ENCODE peak calls at places on chromosomes 6 and 20, in six cellular contexts. N, F, C, M, P and R are unnamed samples.

GRCh38 chr6:27687154-27688013 is 214.5 kb upstream of the ZNF184 start:
- DNase-seq in C (no peak), F (peak; percentile 76), M (peak; percentile 72), P (peak; percentile 62), N (peak; percentile 34), R (peak; percentile 86)

GRCh38 chr6:26183581-26184408 is 96.6 kb downstream of the HFE start:
- DNase-seq in F (peak; percentile 85), N (peak; percentile 63), P (peak; percentile 92), M (peak; percentile 95), C (peak; percentile 69), R (no peak)

GRCh38 chr20:64220420-64220819 is 35.1 kb upstream of the PCMTD2 start:
- DNase-seq in F (no peak), P (no peak), M (no peak), C (no peak), N (no peak), R (no peak)

GRCh38 chr6:163720005-163720404 is 305.5 kb downstream of the QKI start:
- DNase-seq in N (no peak), F (no peak), C (no peak), M (no peak), P (no peak), R (no peak)

GRCh38 chr6:37779902-37780628 is 39.5 kb upstream of the ZFAND3 start:
- DNase-seq in P (no peak), M (no peak), N (no peak), C (no peak), F (no peak), R (no peak)

GRCh38 chr6:101178748-101179147 is 214.8 kb upstream of the GRIK2 start:
- DNase-seq in C (no peak), M (no peak), F (no peak), P (no peak), N (no peak), R (no peak)

GRCh38 chr20:16222859-16223411 is 350.3 kb downstream of the KIF16B start:
- DNase-seq in M (no peak), F (peak; percentile 23), N (no peak), P (no peak), C (no peak), R (no peak)

GRCh38 chr20:24446811-24447210 is 22.6 kb upstream of the SYNDIG1 start:
- DNase-seq in C (no peak), P (no peak), M (no peak), F (no peak), N (no peak), R (no peak)

GRCh38 chr6:16477367-16478149 is 239.2 kb downstream of the GMPR start:
- DNase-seq in M (no peak), F (no peak), P (no peak), C (no peak), N (peak; percentile 87), R (no peak)

GRCh38 chr20:15113374-15113773 is 776.0 kb upstream of the FLRT3 start:
- DNase-seq in P (no peak), N (no peak), M (no peak), F (no peak), C (no peak), R (no peak)

GRCh38 chr6:14117158-14118090 is at the start of gene CD83:
- DNase-seq in M (peak; percentile 32), N (peak; percentile 34), P (peak; percentile 45), F (peak; percentile 73), C (no peak), R (no peak)

GRCh38 chr20:8642247-8642646 is 426.6 kb upstream of the PLCB4 start:
- DNase-seq in M (no peak), N (no peak), F (peak; percentile 1), C (no peak), P (no peak), R (no peak)

GRCh38 chr20:17944854-17945474 is 23.6 kb downstream of the SNX5 start:
- DNase-seq in F (no peak), C (no peak), P (no peak), N (no peak), M (no peak), R (no peak)

GRCh38 chr6:147005499-147005898 is 198.7 kb upstream of the STXBP5 start:
- DNase-seq in M (no peak), P (no peak), F (no peak), C (no peak), N (no peak), R (no peak)

GRCh38 chr6:111813247-111814162 is 59.7 kb downstream of the FYN start:
- DNase-seq in N (no peak), C (no peak), M (no peak), P (peak; percentile 74), F (peak; percentile 32), R (no peak)

DNA sequence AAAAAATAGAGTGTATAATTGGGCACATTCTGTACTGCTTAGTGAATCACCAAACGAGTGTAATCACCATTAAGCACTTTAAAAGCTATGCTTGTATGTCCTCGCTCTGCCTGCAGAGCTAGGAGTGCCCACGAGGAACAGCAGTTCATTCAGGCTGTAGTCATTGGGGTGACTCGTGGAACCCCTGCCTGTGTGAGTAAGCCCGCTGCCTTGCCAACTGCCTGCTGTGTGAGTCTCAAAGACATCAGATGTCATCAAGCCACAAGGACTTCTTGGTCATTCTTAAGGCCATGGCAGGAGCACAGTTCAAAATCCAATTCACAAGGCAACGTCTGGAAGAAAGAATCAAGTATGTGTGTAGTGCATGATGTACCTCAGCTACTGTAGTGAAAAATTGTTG is 60.4 kb downstream of the FOXO3 start:
- DNase-seq in N (no peak), F (peak; percentile 81), P (peak; percentile 90), M (peak; percentile 82), C (no peak), R (no peak)
- TF ChIP-seq CTCF in N (no peak), F (peak; percentile 23), P (peak; percentile 25), M (peak; percentile 9), C (no peak), R (no peak)

GRCh38 chr6:12718025-12718424 is 1.5 kb downstream of the PHACTR1 start:
- DNase-seq in C (no peak), P (peak; percentile 0), F (peak; percentile 12), M (no peak), N (no peak), R (no peak)
- TF ChIP-seq CTCF in C (no peak), P (no peak), F (no peak), M (no peak), N (no peak), R (no peak)

GRCh38 chr6:69705954-69706353 is 90.9 kb downstream of the LMBRD1 start:
- DNase-seq in M (no peak), P (no peak), F (no peak), C (no peak), N (no peak), R (no peak)
- TF ChIP-seq CTCF in M (no peak), P (no peak), F (no peak), C (no peak), N (no peak), R (no peak)

GRCh38 chr6:77264970-77265369 is 198.3 kb downstream of the HTR1B start:
- DNase-seq in N (no peak), M (no peak), P (no peak), F (no peak), C (no peak), R (no peak)
- TF ChIP-seq CTCF in N (no peak), M (no peak), P (no peak), F (no peak), C (no peak), R (no peak)

GRCh38 chr6:167487706-167488664 is 163.1 kb downstream of the TTLL2 start:
- DNase-seq in M (no peak), N (no peak), F (no peak), P (no peak), C (no peak), R (no peak)

GRCh38 chr6:167481527-167481926 is 156.6 kb downstream of the TTLL2 start:
- DNase-seq in M (no peak), C (no peak), P (no peak), F (no peak), N (peak; percentile 21), R (no peak)

GRCh38 chr6:167479967-167480653 is 155.2 kb downstream of the TTLL2 start:
- DNase-seq in N (peak; percentile 49), M (no peak), F (no peak), P (no peak), C (no peak), R (no peak)

GRCh38 chr6:167485186-167485978 is 160.5 kb downstream of the TTLL2 start:
- DNase-seq in C (no peak), M (peak; percentile 0), P (no peak), F (no peak), N (peak; percentile 65), R (no peak)
- TF ChIP-seq CTCF in C (no peak), M (no peak), P (no peak), F (no peak), N (peak; percentile 73), R (peak; percentile 67)

DNA sequence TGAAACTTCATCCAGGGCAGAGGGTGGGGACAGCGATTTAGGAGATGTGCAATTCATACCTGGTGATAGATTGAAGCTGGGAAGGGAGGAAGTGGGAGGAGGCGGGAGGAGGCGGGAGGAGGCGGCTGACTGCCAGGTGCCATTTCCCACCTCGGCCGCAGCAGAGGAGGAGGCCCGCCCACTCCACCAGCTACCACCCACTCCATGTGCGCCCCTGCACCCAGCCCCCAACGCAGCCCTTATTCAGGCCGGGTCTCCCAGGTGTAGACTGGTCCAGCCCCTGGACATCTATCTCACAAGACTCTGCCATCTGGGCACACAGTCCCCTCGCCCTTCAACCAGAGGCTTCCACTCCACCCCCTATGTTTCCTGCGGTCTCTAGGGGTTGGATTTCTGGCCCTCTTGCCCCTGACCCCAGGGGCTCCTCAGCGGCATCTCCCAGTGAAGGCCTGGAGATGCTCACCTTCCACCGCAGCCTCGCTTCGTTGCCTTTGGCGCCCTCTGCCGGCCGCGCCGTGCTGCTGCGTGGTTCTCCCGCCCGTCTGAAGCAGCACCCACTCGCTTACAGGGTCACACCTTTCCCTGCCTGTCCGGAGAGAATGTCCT is 32.6 kb upstream of the FAM83D start:
- DNase-seq in M (peak; percentile 27), F (peak; percentile 18), P (peak; percentile 18), N (peak; percentile 52), C (no peak), R (no peak)
- TF ChIP-seq CTCF in M (peak; percentile 93), F (peak; percentile 94), P (peak; percentile 84), N (peak; percentile 94), C (peak; percentile 94), R (peak; percentile 96)